ENCODE peak calls at places on chromosomes 7 and 10, in four cellular contexts. Z is HFFc6, P is lung microvascular endothelial cell, E is neural crest cell. H is an unnamed sample.
A peak's percentile ranks its signal among the peaks of the same experiment; 100 is the strongest.

GRCh38 chr7:30896041-30896440 is 15.6 kb upstream of the AQP1 start:
- DNase-seq in P (no peak), Z (no peak), E (no peak), H (peak; percentile 50)

GRCh38 chr7:73652541-73652949 is 15.1 kb upstream of the VPS37D start:
- DNase-seq in P (no peak), E (no peak), Z (no peak), H (no peak)

GRCh38 chr7:122893486-122893885 is 7.2 kb upstream of the CADPS2 start:
- DNase-seq in P (no peak), Z (no peak), E (no peak), H (no peak)

GRCh38 chr10:3484306-3485187 is 300.5 kb downstream of the KLF6 start:
- DNase-seq in Z (no peak), E (no peak), P (no peak), H (peak; percentile 91)

GRCh38 chr7:129644634-129645230 is 33.2 kb downstream of the NRF1 start:
- DNase-seq in E (no peak), Z (peak; percentile 65), P (peak; percentile 74), H (peak; percentile 77)

GRCh38 chr10:16562891-16563290 is 41.2 kb upstream of the C1QL3 start:
- DNase-seq in E (no peak), Z (no peak), P (no peak), H (no peak)

GRCh38 chr7:11327633-11328032 is 354.0 kb downstream of the PHF14 start:
- DNase-seq in E (no peak), P (no peak), Z (no peak), H (no peak)

GRCh38 chr10:8400151-8400550 is 345.7 kb downstream of the GATA3 start:
- DNase-seq in P (no peak), Z (no peak), E (no peak), H (no peak)

GRCh38 chr7:6588566-6588965 is 1.3 kb upstream of the INTS15 start:
- DNase-seq in Z (no peak), P (no peak), E (no peak), H (no peak)

GRCh38 chr10:28952523-28952922 is 275.2 kb downstream of the BAMBI start:
- DNase-seq in E (no peak), Z (no peak), P (no peak), H (no peak)

GRCh38 chr7:133313575-133313974 is 60.7 kb downstream of the EXOC4 start:
- DNase-seq in P (no peak), E (no peak), Z (no peak), H (no peak)

GRCh38 chr10:97517096-97517750 is 18.5 kb downstream of the UBTD1 start:
- DNase-seq in Z (no peak), P (no peak), E (no peak), H (no peak)

GRCh38 chr7:140676303-140676702 is 3.6 kb downstream of the ADCK2 start:
- DNase-seq in P (no peak), E (no peak), Z (no peak), H (no peak)

GRCh38 chr7:143979359-143979758 is 20.8 kb upstream of the OR6B1 start:
- DNase-seq in Z (peak; percentile 59), E (no peak), P (no peak), H (peak; percentile 69)

GRCh38 chr10:117215079-117215478 is 17.8 kb downstream of the KCNK18 start:
- DNase-seq in Z (no peak), E (no peak), P (no peak), H (no peak)

GRCh38 chr7:78959471-78959870 is 494.0 kb downstream of the MAGI2 start:
- DNase-seq in Z (peak; percentile 21), E (no peak), P (no peak), H (no peak)

GRCh38 chr7:33157781-33158180 is 28.4 kb downstream of the BBS9 start:
- DNase-seq in E (no peak), P (no peak), Z (no peak), H (no peak)

GRCh38 chr7:38929460-38930171 is 20.6 kb upstream of the VPS41 start:
- DNase-seq in E (no peak), P (no peak), Z (no peak), H (peak; percentile 72)

GRCh38 chr7:11290859-11291258 is 317.2 kb downstream of the PHF14 start:
- DNase-seq in E (no peak), P (no peak), Z (no peak), H (peak; percentile 1)

GRCh38 chr10:4914213-4914850 is 48.9 kb upstream of the AKR1C1 start:
- DNase-seq in Z (no peak), E (no peak), P (no peak), H (no peak)

GRCh38 chr10:80524190-80524589 is 13.5 kb upstream of the SH2D4B start:
- DNase-seq in P (no peak), Z (no peak), E (no peak), H (no peak)

GRCh38 chr7:29883462-29884398 is 77.4 kb downstream of the WIPF3 start:
- DNase-seq in E (no peak), P (no peak), Z (no peak), H (no peak)

GRCh38 chr7:148699024-148699771 is 495 bp downstream of the CUL1 start:
- DNase-seq in P (peak; percentile 64), Z (peak; percentile 47), E (peak; percentile 46), H (peak; percentile 65)

GRCh38 chr7:135664046-135664589 is 1.8 kb downstream of the STMP1 start:
- DNase-seq in E (no peak), P (no peak), Z (no peak), H (peak; percentile 28)

GRCh38 chr7:45708046-45708950 is 134.1 kb downstream of the ADCY1 start:
- DNase-seq in Z (no peak), E (no peak), P (no peak), H (no peak)